ENCODE peak calls at places on chromosomes 3 and 15, in nine cellular contexts. Q is mesendoderm; P is breast epithelium; C is CD4-positive, CD25-positive, alpha-beta regulatory T cell; O is neuronal stem cell; K is psoas muscle; H is left ventricle myocardium inferior; W is tibial artery; S is transverse colon. V is an unnamed sample.

GRCh38 chr3:95813261-95813660 is 1001.1 kb upstream of the EPHA6 start:
- DNase-seq in Q (no peak), P (no peak), C (no peak), O (no peak), K (no peak), H (no peak), W (no peak), S (no peak), V (no peak)

GRCh38 chr3:4983739-4984510 is 4.7 kb downstream of the BHLHE40 start:
- DNase-seq in Q (peak), P (no peak), C (peak), O (no peak), K (peak), H (no peak), W (peak), S (peak), V (peak)

GRCh38 chr15:51227967-51228783 is 110.2 kb downstream of the CYP19A1 start:
- DNase-seq in Q (peak), P (no peak), C (no peak), O (no peak), K (no peak), H (no peak), W (peak), S (no peak), V (peak)

GRCh38 chr3:159669753-159670152 is 318.9 kb upstream of the IL12A start:
- DNase-seq in Q (peak), P (no peak), C (no peak), O (peak), K (no peak), H (no peak), W (no peak), S (no peak), V (no peak)

GRCh38 chr15:92391640-92392039 is 2.0 kb upstream of the ST8SIA2 start:
- DNase-seq in Q (peak), P (no peak), C (no peak), O (no peak), K (no peak), H (no peak), W (no peak), S (no peak), V (peak)

GRCh38 chr3:146148468-146148931 is 12.5 kb downstream of the PLOD2 start:
- DNase-seq in Q (no peak), P (no peak), C (no peak), O (no peak), K (no peak), H (no peak), W (no peak), S (no peak), V (no peak)

GRCh38 chr3:114506622-114507300 is 212.9 kb downstream of the TIGIT start:
- DNase-seq in Q (no peak), P (no peak), C (no peak), O (no peak), K (no peak), H (no peak), W (no peak), S (no peak), V (no peak)

GRCh38 chr3:35639251-35640185 is at the start of gene ARPP21:
- DNase-seq in Q (peak), P (no peak), C (no peak), O (peak), K (peak), H (no peak), W (no peak), S (no peak), V (no peak)

GRCh38 chr15:69403611-69404010 is 10.5 kb upstream of the KIF23 start:
- DNase-seq in Q (no peak), P (no peak), C (no peak), O (no peak), K (no peak), H (no peak), W (no peak), S (no peak), V (no peak)

GRCh38 chr3:110027446-110027845 is 690.1 kb upstream of the DPPA4 start:
- DNase-seq in Q (no peak), P (no peak), C (no peak), O (no peak), K (no peak), H (no peak), W (no peak), S (no peak), V (no peak)

GRCh38 chr15:47124430-47125102 is 592.7 kb upstream of the SEMA6D start:
- DNase-seq in Q (no peak), P (no peak), C (no peak), O (no peak), K (no peak), H (no peak), W (no peak), S (no peak), V (no peak)

GRCh38 chr15:32794973-32795372 is 77.2 kb downstream of the GREM1 start:
- DNase-seq in Q (no peak), P (no peak), C (no peak), O (no peak), K (no peak), H (no peak), W (no peak), S (no peak), V (no peak)

GRCh38 chr3:39524107-39524506 is 56.6 kb downstream of the MOBP start:
- DNase-seq in Q (peak), P (no peak), C (no peak), O (no peak), K (no peak), H (no peak), W (no peak), S (no peak), V (no peak)

GRCh38 chr15:57296473-57297162 is 79.7 kb upstream of the CGNL1 start:
- DNase-seq in Q (peak), P (no peak), C (no peak), O (no peak), K (no peak), H (no peak), W (no peak), S (peak), V (no peak)

GRCh38 chr3:6041894-6042293 is 819.0 kb upstream of the GRM7 start:
- DNase-seq in Q (no peak), P (no peak), C (no peak), O (no peak), K (no peak), H (no peak), W (no peak), S (no peak), V (no peak)

GRCh38 chr3:45635475-45636256 is 41.1 kb downstream of the LIMD1 start:
- DNase-seq in Q (peak), P (no peak), C (no peak), O (no peak), K (no peak), H (no peak), W (no peak), S (no peak), V (no peak)

GRCh38 chr3:72093270-72093669 is 308.3 kb upstream of the PROK2 start:
- DNase-seq in Q (no peak), P (no peak), C (no peak), O (no peak), K (no peak), H (no peak), W (no peak), S (no peak), V (no peak)

GRCh38 chr15:100060276-100060926 is 281.4 kb downstream of the ADAMTS17 start:
- DNase-seq in Q (no peak), P (no peak), C (no peak), O (no peak), K (no peak), H (no peak), W (no peak), S (peak), V (no peak)

GRCh38 chr3:72679540-72680198 is 168.6 kb downstream of the SHQ1 start:
- DNase-seq in Q (peak), P (no peak), C (no peak), O (no peak), K (no peak), H (no peak), W (no peak), S (no peak), V (no peak)

GRCh38 chr15:77004189-77004588 is 9.3 kb downstream of the PSTPIP1 start:
- DNase-seq in Q (no peak), P (no peak), C (no peak), O (no peak), K (peak), H (peak), W (peak), S (peak), V (no peak)

GRCh38 chr3:183283886-183284285 is 30.8 kb downstream of the B3GNT5 start:
- DNase-seq in Q (no peak), P (no peak), C (no peak), O (no peak), K (no peak), H (no peak), W (no peak), S (no peak), V (no peak)

GRCh38 chr3:142046320-142047020 is 102.9 kb downstream of the TFDP2 start:
- DNase-seq in Q (peak), P (no peak), C (no peak), O (no peak), K (no peak), H (no peak), W (no peak), S (no peak), V (no peak)

GRCh38 chr3:71006810-71007785 is 576.4 kb downstream of the FOXP1 start:
- DNase-seq in Q (peak), P (no peak), C (no peak), O (no peak), K (no peak), H (no peak), W (no peak), S (no peak), V (no peak)

GRCh38 chr3:134923286-134923685 is 128.2 kb downstream of the EPHB1 start:
- DNase-seq in Q (no peak), P (no peak), C (no peak), O (no peak), K (no peak), H (no peak), W (no peak), S (no peak), V (no peak)

GRCh38 chr3:126782554-126782953 is 78.5 kb downstream of the CHCHD6 start:
- DNase-seq in Q (peak), P (no peak), C (no peak), O (no peak), K (no peak), H (no peak), W (no peak), S (peak), V (no peak)

GRCh38 chr15:75056036-75056435 is 32.6 kb downstream of the PPCDC start:
- DNase-seq in Q (no peak), P (no peak), C (no peak), O (no peak), K (no peak), H (no peak), W (peak), S (peak), V (no peak)

GRCh38 chr3:121648219-121648958 is 12.3 kb downstream of the HCLS1 start:
- DNase-seq in Q (no peak), P (no peak), C (no peak), O (no peak), K (no peak), H (no peak), W (no peak), S (no peak), V (no peak)

GRCh38 chr3:139944256-139944910 is 9.4 kb downstream of the CLSTN2 start:
- DNase-seq in Q (no peak), P (no peak), C (no peak), O (no peak), K (no peak), H (no peak), W (no peak), S (no peak), V (no peak)

GRCh38 chr15:68584704-68585573 is 6.1 kb downstream of the CORO2B start:
- DNase-seq in Q (no peak), P (no peak), C (no peak), O (no peak), K (no peak), H (no peak), W (peak), S (no peak), V (no peak)

GRCh38 chr3:152466784-152467183 is 198.1 kb downstream of the MBNL1 start:
- DNase-seq in Q (no peak), P (no peak), C (no peak), O (no peak), K (no peak), H (no peak), W (no peak), S (no peak), V (no peak)

GRCh38 chr15:26773917-26774316 is 1.1 kb upstream of the GABRB3 start:
- DNase-seq in Q (peak), P (no peak), C (no peak), O (peak), K (no peak), H (no peak), W (no peak), S (no peak), V (no peak)

GRCh38 chr3:159548675-159549335 is 439.8 kb upstream of the IL12A start:
- DNase-seq in Q (no peak), P (no peak), C (no peak), O (no peak), K (no peak), H (no peak), W (no peak), S (no peak), V (no peak)

GRCh38 chr3:150314248-150315027 is 93.7 kb upstream of the TSC22D2 start:
- DNase-seq in Q (no peak), P (peak), C (no peak), O (no peak), K (no peak), H (no peak), W (no peak), S (peak), V (no peak)

GRCh38 chr3:127805026-127805753 is 17.1 kb downstream of the MGLL start:
- DNase-seq in Q (no peak), P (no peak), C (no peak), O (no peak), K (no peak), H (no peak), W (no peak), S (peak), V (no peak)

GRCh38 chr3:127801914-127802313 is 20.4 kb downstream of the MGLL start:
- DNase-seq in Q (no peak), P (no peak), C (no peak), O (no peak), K (no peak), H (no peak), W (no peak), S (no peak), V (no peak)

GRCh38 chr3:127804141-127804540 is 18.2 kb downstream of the MGLL start:
- DNase-seq in Q (no peak), P (no peak), C (no peak), O (no peak), K (peak), H (no peak), W (no peak), S (no peak), V (no peak)

GRCh38 chr3:127802620-127803019 is 19.7 kb downstream of the MGLL start:
- DNase-seq in Q (no peak), P (no peak), C (no peak), O (no peak), K (peak), H (no peak), W (no peak), S (no peak), V (no peak)

GRCh38 chr3:127803619-127804018 is 18.7 kb downstream of the MGLL start:
- DNase-seq in Q (peak), P (no peak), C (no peak), O (no peak), K (no peak), H (no peak), W (no peak), S (no peak), V (no peak)
- H3K4me3 ChIP-seq in Q (no peak), P (no peak), C (no peak), O (no peak), K (no peak), H (no peak), W (no peak), S (no peak), V (no peak)

DNA sequence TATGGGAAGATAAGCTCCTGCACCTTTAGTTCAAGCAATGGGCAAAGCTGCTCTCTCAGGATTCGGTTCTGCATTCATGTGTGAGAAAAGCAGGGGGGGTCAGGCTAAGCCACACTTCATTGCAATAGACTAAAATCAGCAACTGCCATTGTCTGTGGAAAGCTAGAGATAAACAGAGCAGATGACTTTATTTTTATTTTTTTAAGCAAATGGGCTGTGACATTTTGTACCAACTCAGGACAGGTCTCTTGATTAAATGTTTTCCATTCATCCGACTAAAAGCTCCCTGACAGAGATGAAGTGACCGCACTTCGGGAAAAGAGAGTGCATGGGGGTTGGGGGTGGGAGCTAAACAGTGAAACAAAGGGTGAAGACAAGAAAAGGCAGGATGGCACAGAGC is 987.3 kb downstream of the TUSC7 start:
- DNase-seq in Q (no peak), P (no peak), C (no peak), O (peak), K (no peak), H (no peak), W (no peak), S (no peak), V (no peak)
- H3K4me3 ChIP-seq in Q (no peak), P (no peak), C (no peak), O (no peak), K (no peak), H (no peak), W (no peak), S (no peak), V (no peak)

DNA sequence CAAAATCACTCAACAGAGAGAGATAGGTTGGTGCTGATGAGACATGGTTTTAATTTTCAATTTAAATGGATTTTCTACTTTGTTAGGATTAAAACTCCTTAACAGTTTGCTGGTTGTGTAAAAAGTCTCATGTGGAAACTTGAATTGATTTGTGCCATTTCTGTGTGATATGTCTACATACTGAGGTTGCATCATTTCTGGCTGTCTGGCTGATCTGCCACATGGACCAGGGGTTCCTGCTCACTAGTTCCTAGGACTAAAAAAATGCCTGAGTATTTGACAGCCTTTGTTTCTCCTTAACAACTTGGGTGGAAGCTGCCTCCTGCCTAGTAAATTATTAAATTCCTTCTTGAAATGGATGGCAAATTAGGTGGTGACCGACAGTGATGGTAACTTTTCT is 226.8 kb upstream of the MRPL3 start:
- DNase-seq in Q (no peak), P (no peak), C (no peak), O (no peak), K (no peak), H (no peak), W (no peak), S (no peak), V (no peak)
- H3K4me3 ChIP-seq in Q (no peak), P (no peak), C (no peak), O (no peak), K (no peak), H (no peak), W (no peak), S (no peak), V (no peak)

GRCh38 chr3:195151402-195151801 is 119.6 kb downstream of the XXYLT1 start:
- DNase-seq in Q (no peak), P (no peak), C (no peak), O (no peak), K (no peak), H (no peak), W (no peak), S (no peak), V (no peak)

GRCh38 chr3:195151866-195152526 is 119.0 kb downstream of the XXYLT1 start:
- DNase-seq in Q (peak), P (no peak), C (no peak), O (no peak), K (no peak), H (no peak), W (no peak), S (no peak), V (no peak)

GRCh38 chr3:195153653-195154052 is 117.3 kb downstream of the XXYLT1 start:
- DNase-seq in Q (no peak), P (no peak), C (no peak), O (no peak), K (no peak), H (no peak), W (no peak), S (no peak), V (no peak)

GRCh38 chr3:195154111-195154791 is 116.7 kb downstream of the XXYLT1 start:
- DNase-seq in Q (no peak), P (no peak), C (no peak), O (no peak), K (no peak), H (no peak), W (no peak), S (no peak), V (no peak)

GRCh38 chr3:195153121-195153520 is 117.8 kb downstream of the XXYLT1 start:
- DNase-seq in Q (peak), P (no peak), C (no peak), O (no peak), K (no peak), H (no peak), W (peak), S (no peak), V (no peak)
- H3K4me3 ChIP-seq in Q (no peak), P (no peak), C (no peak), O (no peak), K (no peak), H (no peak), W (no peak), S (no peak), V (no peak)

DNA sequence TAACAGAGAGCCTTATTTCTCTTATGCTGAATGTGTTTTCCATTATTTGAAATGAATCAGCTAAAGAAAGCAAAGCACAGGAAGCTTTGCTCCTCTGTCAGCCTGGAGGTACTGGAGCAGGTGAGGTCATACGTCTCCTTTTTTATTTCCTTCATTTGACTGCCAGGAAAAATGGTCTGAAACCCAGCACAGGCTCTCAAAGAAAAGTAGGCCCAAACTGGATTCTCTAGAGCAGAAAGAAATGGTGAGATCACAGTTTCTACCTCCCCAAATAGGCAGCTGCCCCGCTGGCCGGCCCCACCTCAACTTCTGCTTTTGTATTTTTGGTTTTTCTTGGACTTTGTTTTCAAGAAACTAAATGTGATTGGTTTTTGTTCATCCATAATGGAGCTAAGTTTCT is 95.1 kb downstream of the RPL39L start:
- DNase-seq in Q (no peak), P (no peak), C (no peak), O (no peak), K (no peak), H (peak), W (no peak), S (no peak), V (no peak)
- H3K4me3 ChIP-seq in Q (no peak), P (no peak), C (peak), O (no peak), K (no peak), H (no peak), W (no peak), S (no peak), V (peak)

DNA sequence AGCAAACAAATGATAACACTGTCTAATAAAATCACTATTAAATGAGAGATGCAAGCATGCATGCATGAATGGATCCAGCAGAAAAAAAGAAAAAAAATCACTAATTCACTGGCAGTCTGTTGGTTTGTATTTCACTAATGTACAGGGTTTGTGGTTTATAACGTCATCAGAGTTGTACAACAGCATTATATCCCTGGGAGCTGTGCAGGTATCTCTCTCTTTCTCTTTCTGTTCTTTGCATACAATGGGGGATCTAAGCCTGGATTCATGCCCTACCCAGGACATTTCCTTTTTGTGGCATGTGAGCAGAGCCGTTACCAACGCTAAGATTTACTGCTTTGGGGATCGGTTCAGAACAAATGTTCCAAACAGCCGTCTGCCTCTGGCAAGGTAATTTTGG is 229.5 kb downstream of the SOX2 start:
- DNase-seq in Q (no peak), P (no peak), C (no peak), O (no peak), K (no peak), H (no peak), W (no peak), S (no peak), V (no peak)
- H3K4me3 ChIP-seq in Q (no peak), P (no peak), C (no peak), O (no peak), K (no peak), H (no peak), W (no peak), S (no peak), V (no peak)

GRCh38 chr3:190706582-190706981 is 155.9 kb downstream of the GMNC start:
- DNase-seq in Q (no peak), P (no peak), C (no peak), O (no peak), K (no peak), H (no peak), W (no peak), S (no peak), V (no peak)

GRCh38 chr3:190710723-190711122 is 151.8 kb downstream of the GMNC start:
- DNase-seq in Q (peak), P (no peak), C (no peak), O (no peak), K (no peak), H (no peak), W (no peak), S (no peak), V (no peak)

GRCh38 chr3:190709351-190709773 is 153.1 kb downstream of the GMNC start:
- DNase-seq in Q (no peak), P (no peak), C (no peak), O (no peak), K (no peak), H (no peak), W (no peak), S (no peak), V (no peak)
- H3K4me3 ChIP-seq in Q (no peak), P (no peak), C (no peak), O (no peak), K (no peak), H (no peak), W (no peak), S (no peak), V (no peak)

GRCh38 chr3:11379238-11379823 is 107.1 kb downstream of the ATG7 start:
- DNase-seq in Q (peak), P (no peak), C (no peak), O (peak), K (no peak), H (no peak), W (no peak), S (no peak), V (no peak)
- H3K4me3 ChIP-seq in Q (no peak), P (no peak), C (no peak), O (no peak), K (peak), H (no peak), W (peak), S (no peak), V (no peak)